ENCODE peak calls at places on chromosome 17, in four cellular contexts. G, X, W and C are unnamed samples.

GRCh38 chr17:12620200-12620720 is 45.4 kb upstream of the MYOCD start:
- DNase-seq in G (no peak), X (no peak), W (no peak), C (no peak)

GRCh38 chr17:33560165-33560564 is 267.1 kb upstream of the ASIC2 start:
- DNase-seq in G (no peak), X (peak; percentile 20), W (no peak), C (no peak)

GRCh38 chr17:33580215-33580614 is 287.1 kb upstream of the ASIC2 start:
- DNase-seq in G (no peak), X (no peak), W (no peak), C (no peak)

GRCh38 chr17:12995896-12996295 is 21.9 kb downstream of the ELAC2 start:
- DNase-seq in G (no peak), X (no peak), W (no peak), C (no peak)

GRCh38 chr17:6812295-6812694 is 19.2 kb downstream of the TEKT1 start:
- DNase-seq in G (no peak), X (no peak), W (no peak), C (no peak)

GRCh38 chr17:58335061-58335731 is 6.6 kb upstream of the TSPOAP1 start:
- DNase-seq in G (no peak), X (no peak), W (no peak), C (no peak)

GRCh38 chr17:8791910-8792270 is 7.3 kb downstream of the MFSD6L start:
- DNase-seq in G (no peak), X (no peak), W (no peak), C (peak; percentile 20)

GRCh38 chr17:79971651-79972050 is 64.0 kb downstream of the TBC1D16 start:
- DNase-seq in G (no peak), X (no peak), W (no peak), C (no peak)

GRCh38 chr17:2090804-2091534 is 36.1 kb downstream of the HIC1 start:
- DNase-seq in G (peak; percentile 77), X (no peak), W (no peak), C (no peak)

GRCh38 chr17:70407501-70407900 is 238.2 kb downstream of the KCNJ2 start:
- DNase-seq in G (no peak), X (no peak), W (no peak), C (no peak)

GRCh38 chr17:70238228-70238627 is 68.9 kb downstream of the KCNJ2 start:
- DNase-seq in G (no peak), X (no peak), W (no peak), C (no peak)

GRCh38 chr17:82935944-82936767 is 96.3 kb upstream of the ZNF750 start:
- DNase-seq in G (no peak), X (no peak), W (no peak), C (no peak)

GRCh38 chr17:48541574-48542113 is 3.3 kb downstream of the HOXB2 start:
- DNase-seq in G (peak; percentile 45), X (no peak), W (no peak), C (no peak)

GRCh38 chr17:14307560-14308024 is 6.7 kb downstream of the HS3ST3B1 start:
- DNase-seq in G (no peak), X (no peak), W (no peak), C (no peak)

GRCh38 chr17:231191-231965 is 49.9 kb upstream of the DOC2B start:
- DNase-seq in G (no peak), X (no peak), W (no peak), C (no peak)

GRCh38 chr17:68697850-68698313 is 96.7 kb upstream of the FAM20A start:
- DNase-seq in G (no peak), X (no peak), W (no peak), C (no peak)

GRCh38 chr17:7712111-7712771 is 5.3 kb upstream of the DNAH2 start:
- DNase-seq in G (no peak), X (no peak), W (peak; percentile 1), C (no peak)

GRCh38 chr17:5555254-5555653 is 29.1 kb downstream of the NLRP1 start:
- DNase-seq in G (no peak), X (no peak), W (no peak), C (no peak)

GRCh38 chr17:5516060-5516792 is 29.9 kb downstream of the MIS12 start:
- DNase-seq in G (no peak), X (no peak), W (no peak), C (peak; percentile 33)

GRCh38 chr17:40097931-40098845 is 2.2 kb downstream of the NR1D1 start:
- DNase-seq in G (peak; percentile 74), X (peak; percentile 87), W (no peak), C (peak; percentile 70)

GRCh38 chr17:56819431-56820145 is 14.1 kb downstream of the C17orf67 start:
- DNase-seq in G (peak; percentile 76), X (peak; percentile 74), W (peak; percentile 71), C (peak; percentile 81)

GRCh38 chr17:40157972-40158371 is 17.6 kb downstream of the CASC3 start:
- DNase-seq in G (no peak), X (no peak), W (no peak), C (no peak)

GRCh38 chr17:78375401-78376079 is 2.9 kb upstream of the PGS1 start:
- DNase-seq in G (no peak), X (no peak), W (no peak), C (no peak)

GRCh38 chr17:45129940-45130639 is 2.2 kb downstream of the PLCD3 start:
- DNase-seq in G (no peak), X (peak; percentile 53), W (no peak), C (peak; percentile 70)

GRCh38 chr17:50352072-50352692 is 6.3 kb downstream of the XYLT2 start:
- DNase-seq in G (peak; percentile 39), X (no peak), W (no peak), C (no peak)

GRCh38 chr17:79027925-79028491 is 4.0 kb downstream of the C1QTNF1 start:
- DNase-seq in G (no peak), X (no peak), W (no peak), C (peak; percentile 37)

GRCh38 chr17:64741924-64742670 is 80.0 kb upstream of the SMURF2 start:
- DNase-seq in G (peak; percentile 56), X (no peak), W (no peak), C (no peak)

GRCh38 chr17:38752930-38753506 is 477 bp downstream of the PSMB3 start:
- DNase-seq in G (no peak), X (no peak), W (no peak), C (no peak)

GRCh38 chr17:75048396-75048933 is 1.4 kb downstream of the KCTD2 start:
- DNase-seq in G (peak; percentile 57), X (no peak), W (no peak), C (no peak)

GRCh38 chr17:28938552-28938951 is 12.8 kb downstream of the PHF12 start:
- DNase-seq in G (peak; percentile 61), X (no peak), W (no peak), C (no peak)